ENCODE peak calls at places on chromosomes 6 and 20, in eight cellular contexts. M is GM12865; Y is CD8-positive, alpha-beta memory T cell; L is progenitor cell of endocrine pancreas; P is choroid plexus epithelial cell; O is stimulated activated CD8-positive, alpha-beta memory T cell treated with anti-CD3 and anti-CD28 coated beads, Interleukin-15, amount 100 ng/mL, for 48 hours; D is NCI-H524; H is NCI-H2171. A is an unnamed sample.

GRCh38 chr6:45586216-45587171 is 208.8 kb upstream of the SUPT3H start:
- DNase-seq in D (peak), H (no peak), Y (peak), O (peak), L (no peak), M (peak), P (no peak), A (peak)

GRCh38 chr6:87968435-87969278 is 79.0 kb upstream of the SPACA1 start:
- DNase-seq in O (no peak), P (peak), D (peak), L (peak), Y (no peak), M (peak), H (peak), A (peak)

GRCh38 chr6:158018851-158019361 is 37.2 kb downstream of the SYNJ2 start:
- DNase-seq in M (no peak), L (no peak), Y (no peak), H (peak), D (peak), O (no peak), P (peak), A (no peak)

GRCh38 chr6:12595161-12595792 is 121.3 kb upstream of the PHACTR1 start:
- DNase-seq in D (no peak), O (no peak), P (peak), L (no peak), M (peak), H (no peak), Y (no peak), A (no peak)

GRCh38 chr20:13397300-13397724 is 176.2 kb downstream of the ISM1 start:
- DNase-seq in D (no peak), H (no peak), Y (no peak), O (no peak), L (no peak), M (no peak), P (peak), A (no peak)

GRCh38 chr6:168314948-168315347 is 4.6 kb downstream of the DACT2 start:
- DNase-seq in P (peak), D (no peak), O (no peak), M (no peak), Y (no peak), H (peak), L (no peak), A (peak)

GRCh38 chr20:57996936-57997629 is 231.4 kb downstream of the ANKRD60 start:
- DNase-seq in Y (no peak), O (no peak), H (no peak), L (no peak), P (peak), D (no peak), M (no peak), A (no peak)

GRCh38 chr20:5835870-5836269 is 85.7 kb downstream of the SHLD1 start:
- DNase-seq in H (peak), L (no peak), Y (peak), D (no peak), O (no peak), M (no peak), P (peak), A (no peak)

GRCh38 chr6:90660971-90661370 is 74.1 kb upstream of the MAP3K7 start:
- DNase-seq in H (no peak), O (no peak), D (no peak), M (no peak), Y (no peak), L (no peak), P (no peak), A (no peak)

GRCh38 chr6:44446626-44447297 is 59.3 kb downstream of the CDC5L start:
- DNase-seq in M (no peak), H (no peak), L (no peak), Y (no peak), P (peak), O (no peak), D (no peak), A (no peak)

GRCh38 chr6:39496951-39497350 is 174.4 kb upstream of the KCNK16 start:
- DNase-seq in M (no peak), D (no peak), Y (no peak), O (no peak), P (peak), L (no peak), H (no peak), A (no peak)

GRCh38 chr6:137451926-137452325 is 42.3 kb downstream of the OLIG3 start:
- DNase-seq in P (peak), L (no peak), H (no peak), M (no peak), Y (no peak), D (no peak), O (no peak), A (no peak)

GRCh38 chr20:3753098-3753497 is 14.5 kb downstream of the ADISSP start:
- DNase-seq in Y (peak), H (no peak), D (peak), O (no peak), L (no peak), P (peak), M (peak), A (peak)

A was measured in neural progenitor cell.